ENCODE peak calls at places on chromosomes 3 and 15, in nine cellular contexts. L is neuronal stem cell; G is RWPE1; M is stimulated activated effector memory CD8-positive, alpha-beta T cell treated with anti-CD3 and anti-CD28 coated beads, Interleukin-12 subunit alpha, Interleukin-12 subunit beta, amount 100 ng/mL, for 72 hours; V is activated CD4-positive, CD25-positive, alpha-beta regulatory T cell treated with anti-CD3 and anti-CD28 coated beads, Interleukin-2, amount 50 U/mL, for 72 hours; W is NCI-H510A treated with DMSO at 0.1 percent for 48 hours; N is cardiac muscle cell; S is activated CD4-positive, alpha-beta T cell treated with anti-CD3 and anti-CD28 coated beads for 4 hours; Y is NCI-H774. O is an unnamed sample.

GRCh38 chr15:68372291-68372811 is 59.6 kb downstream of the ITGA11 start:
- DNase-seq in L (no peak), G (peak), M (no peak), V (no peak), W (no peak), N (peak), S (no peak), Y (no peak), O (peak)

GRCh38 chr3:178419078-178419477 is 117.2 kb upstream of the KCNMB2 start:
- DNase-seq in L (no peak), G (peak), M (no peak), V (no peak), W (peak), N (peak), S (no peak), Y (peak), O (no peak)

GRCh38 chr15:67700023-67700422 is 125.3 kb upstream of the SKOR1 start:
- DNase-seq in L (no peak), G (no peak), M (no peak), V (no peak), W (no peak), N (no peak), S (no peak), Y (no peak), O (no peak)

GRCh38 chr3:3015472-3016089 is 94.6 kb downstream of the IL5RA start:
- DNase-seq in L (peak), G (no peak), M (no peak), V (no peak), W (peak), N (peak), S (no peak), Y (peak), O (no peak)

GRCh38 chr3:6112546-6112945 is 748.4 kb upstream of the GRM7 start:
- DNase-seq in L (no peak), G (no peak), M (no peak), V (no peak), W (no peak), N (no peak), S (no peak), Y (no peak), O (no peak)

GRCh38 chr3:43959498-43960447 is 269.0 kb downstream of the ABHD5 start:
- DNase-seq in L (no peak), G (no peak), M (no peak), V (no peak), W (no peak), N (no peak), S (no peak), Y (no peak), O (peak)

GRCh38 chr15:67033521-67033920 is 31.9 kb upstream of the SMAD3 start:
- DNase-seq in L (no peak), G (no peak), M (no peak), V (no peak), W (no peak), N (no peak), S (no peak), Y (no peak), O (peak)

GRCh38 chr15:100727291-100727851 is 125.0 kb downstream of the ASB7 start:
- DNase-seq in L (no peak), G (peak), M (no peak), V (no peak), W (no peak), N (peak), S (no peak), Y (no peak), O (no peak)

GRCh38 chr15:59376735-59377134 is 4.1 kb upstream of the MYO1E start:
- DNase-seq in L (no peak), G (no peak), M (no peak), V (no peak), W (no peak), N (peak), S (no peak), Y (no peak), O (no peak)

GRCh38 chr3:124793054-124793740 is 62.9 kb downstream of the UMPS start:
- DNase-seq in L (no peak), G (peak), M (no peak), V (no peak), W (no peak), N (no peak), S (no peak), Y (no peak), O (no peak)

GRCh38 chr3:127493924-127494646 is 96.4 kb downstream of the TPRA1 start:
- DNase-seq in L (no peak), G (no peak), M (no peak), V (no peak), W (no peak), N (no peak), S (no peak), Y (no peak), O (no peak)

GRCh38 chr15:38474155-38474757 is 20.3 kb downstream of the FAM98B start:
- DNase-seq in L (peak), G (peak), M (no peak), V (no peak), W (peak), N (peak), S (peak), Y (peak), O (peak)

GRCh38 chr3:159371928-159372327 is 570.1 kb downstream of the MFSD1 start:
- DNase-seq in L (no peak), G (no peak), M (no peak), V (no peak), W (no peak), N (no peak), S (no peak), Y (no peak), O (no peak)

GRCh38 chr3:161927131-161927530 is 430.5 kb downstream of the OTOL1 start:
- DNase-seq in L (no peak), G (no peak), M (no peak), V (no peak), W (no peak), N (no peak), S (no peak), Y (no peak), O (no peak)

GRCh38 chr15:42502472-42502871 is 7.0 kb downstream of the SNAP23 start:
- DNase-seq in L (no peak), G (no peak), M (no peak), V (no peak), W (no peak), N (peak), S (no peak), Y (no peak), O (no peak)

GRCh38 chr15:73922186-73923151 is 3.8 kb upstream of the LOXL1 start:
- DNase-seq in L (no peak), G (no peak), M (no peak), V (no peak), W (no peak), N (peak), S (no peak), Y (no peak), O (peak)

GRCh38 chr3:112437146-112438022 is 61.9 kb downstream of the BTLA start:
- DNase-seq in L (no peak), G (peak), M (peak), V (no peak), W (no peak), N (peak), S (peak), Y (no peak), O (peak)

GRCh38 chr3:94420941-94421340 is 358.1 kb downstream of the NSUN3 start:
- DNase-seq in L (no peak), G (no peak), M (no peak), V (no peak), W (no peak), N (no peak), S (no peak), Y (no peak), O (no peak)

GRCh38 chr3:191329654-191330308 is 545 bp downstream of the UTS2B start:
- DNase-seq in L (peak), G (peak), M (no peak), V (peak), W (peak), N (peak), S (peak), Y (peak), O (peak)

GRCh38 chr3:78867409-78868372 is 900.1 kb downstream of the ROBO1 start:
- DNase-seq in L (no peak), G (no peak), M (no peak), V (no peak), W (no peak), N (peak), S (no peak), Y (no peak), O (no peak)

GRCh38 chr15:42273900-42274692 is 863 bp upstream of the TMEM87A start:
- DNase-seq in L (no peak), G (peak), M (peak), V (peak), W (peak), N (peak), S (peak), Y (peak), O (peak)

GRCh38 chr15:53389271-53389670 is 370.2 kb downstream of the WDR72 start:
- DNase-seq in L (peak), G (no peak), M (no peak), V (no peak), W (no peak), N (no peak), S (no peak), Y (no peak), O (no peak)

GRCh38 chr15:98983333-98983732 is 24.3 kb downstream of the PGPEP1L start:
- DNase-seq in L (no peak), G (peak), M (no peak), V (no peak), W (no peak), N (peak), S (no peak), Y (peak), O (no peak)

GRCh38 chr3:9681723-9682081 is 21.9 kb upstream of the CPNE9 start:
- DNase-seq in L (no peak), G (no peak), M (no peak), V (no peak), W (no peak), N (no peak), S (no peak), Y (no peak), O (no peak)

GRCh38 chr15:78018968-78019644 is 58.4 kb downstream of the TBC1D2B start:
- DNase-seq in L (no peak), G (no peak), M (no peak), V (no peak), W (no peak), N (no peak), S (no peak), Y (no peak), O (no peak)

GRCh38 chr15:77004189-77004588 is 9.3 kb downstream of the PSTPIP1 start:
- DNase-seq in L (no peak), G (no peak), M (no peak), V (no peak), W (no peak), N (no peak), S (no peak), Y (no peak), O (no peak)

GRCh38 chr3:185089343-185089742 is 63.5 kb downstream of the C3orf70 start:
- DNase-seq in L (no peak), G (no peak), M (no peak), V (no peak), W (no peak), N (peak), S (no peak), Y (no peak), O (no peak)

GRCh38 chr3:127682576-127682975 is 9.8 kb downstream of the ABTB1 start:
- DNase-seq in L (no peak), G (no peak), M (no peak), V (peak), W (no peak), N (no peak), S (no peak), Y (no peak), O (no peak)

GRCh38 chr3:79885407-79885806 is 117.6 kb upstream of the ROBO1 start:
- DNase-seq in L (no peak), G (no peak), M (no peak), V (no peak), W (no peak), N (no peak), S (no peak), Y (no peak), O (no peak)

GRCh38 chr3:58666683-58667082 is at the start of gene FAM3D:
- DNase-seq in L (no peak), G (no peak), M (no peak), V (no peak), W (no peak), N (no peak), S (no peak), Y (no peak), O (no peak)

GRCh38 chr3:106711650-106712049 is 665.6 kb upstream of the CCDC54 start:
- DNase-seq in L (no peak), G (no peak), M (no peak), V (no peak), W (no peak), N (peak), S (no peak), Y (no peak), O (no peak)

GRCh38 chr15:88627463-88627862 is 6.3 kb downstream of the AEN start:
- DNase-seq in L (no peak), G (no peak), M (no peak), V (peak), W (peak), N (no peak), S (peak), Y (no peak), O (no peak)

O was measured in iPS-NIHi11.